ENCODE peak calls at places on chromosomes 13 and 19, in eight cellular contexts. F is fibroblast of the aortic adventitia; X is AG09309; Q is neural crest cell; S is stimulated activated CD4-positive, alpha-beta T cell treated with anti-CD3 and anti-CD28 coated beads, Interleukin-2, amount 100 ng/mL, for 48 hours; Y is HT-29; C is Caco-2; D is kidney tubule cell. L is an unnamed sample.

GRCh38 chr19:58409010-58409790 is 751 bp downstream of the ZNF584 start:
- DNase-seq in F (peak; percentile 27), X (no peak), Q (no peak), S (no peak), Y (peak; percentile 50), C (no peak), D (peak; percentile 44), L (no peak)

GRCh38 chr13:21465710-21466160 is 6.6 kb upstream of the ZDHHC20 start:
- DNase-seq in F (no peak), X (no peak), Q (no peak), S (no peak), Y (peak; percentile 91), C (peak; percentile 87), D (no peak), L (no peak)

GRCh38 chr13:50197705-50198104 is 182.5 kb downstream of the KCNRG start:
- DNase-seq in F (peak; percentile 38), X (no peak), Q (no peak), S (no peak), Y (no peak), C (no peak), D (peak; percentile 2), L (no peak)

GRCh38 chr13:108508263-108508662 is 121.1 kb upstream of the MYO16 start:
- DNase-seq in F (peak; percentile 51), X (no peak), Q (no peak), S (no peak), Y (peak; percentile 47), C (no peak), D (peak; percentile 16), L (peak; percentile 36)

GRCh38 chr19:1882089-1882785 is 3.1 kb downstream of the ABHD17A start:
- DNase-seq in F (no peak), X (no peak), Q (no peak), S (peak; percentile 44), Y (no peak), C (no peak), D (no peak), L (no peak)

GRCh38 chr13:83681547-83681946 is 200.7 kb downstream of the SLITRK1 start:
- DNase-seq in F (no peak), X (no peak), Q (no peak), S (no peak), Y (no peak), C (no peak), D (no peak), L (no peak)

GRCh38 chr19:38223119-38223523 is 901 bp downstream of the DPF1 start:
- DNase-seq in F (no peak), X (no peak), Q (no peak), S (no peak), Y (no peak), C (no peak), D (no peak), L (no peak)

GRCh38 chr19:56930647-56931592 is 90.4 kb upstream of the PEG3 start:
- DNase-seq in F (no peak), X (no peak), Q (no peak), S (no peak), Y (no peak), C (no peak), D (no peak), L (no peak)

GRCh38 chr13:85283408-85283807 is 515.8 kb downstream of the SLITRK6 start:
- DNase-seq in F (peak; percentile 38), X (no peak), Q (no peak), S (no peak), Y (no peak), C (no peak), D (no peak), L (no peak)

GRCh38 chr19:44657211-44657921 is 13.7 kb downstream of the PVR start:
- DNase-seq in F (peak; percentile 83), X (no peak), Q (peak; percentile 79), S (peak; percentile 67), Y (peak; percentile 80), C (peak; percentile 77), D (peak; percentile 63), L (peak; percentile 61)

L was measured in neuronal stem cell.